ENCODE peak calls at places on chromosomes 2 and 18, in six cellular contexts. One of them, this sample, is unnamed.

GRCh38 chr2:212021947-212022346 is 516.7 kb downstream of the ERBB4 start:
- DNase-seq in heart right ventricle: no peak
- DNase-seq in H9: no peak
- DNase-seq in right lobe of liver: no peak
- DNase-seq in SK-N-SH: no peak
- DNase-seq in heart left ventricle: no peak
- DNase-seq in this sample: no peak

GRCh38 chr2:235747868-235748144 is 254.0 kb downstream of the AGAP1 start:
- DNase-seq in heart left ventricle: no peak
- DNase-seq in heart right ventricle: no peak
- DNase-seq in SK-N-SH: no peak
- DNase-seq in H9: no peak
- DNase-seq in right lobe of liver: peak; percentile 59
- DNase-seq in this sample: no peak

GRCh38 chr2:60029248-60029883 is 524.1 kb downstream of the BCL11A start:
- DNase-seq in right lobe of liver: no peak
- DNase-seq in SK-N-SH: no peak
- DNase-seq in H9: no peak
- DNase-seq in heart left ventricle: no peak
- DNase-seq in heart right ventricle: no peak
- DNase-seq in this sample: no peak

GRCh38 chr2:172480301-172481218 is 53.2 kb downstream of the ITGA6 start:
- DNase-seq in H9: no peak
- DNase-seq in heart left ventricle: peak; percentile 66
- DNase-seq in heart right ventricle: peak; percentile 63
- DNase-seq in right lobe of liver: no peak
- DNase-seq in SK-N-SH: no peak
- DNase-seq in this sample: peak; percentile 43

GRCh38 chr2:241003047-241003360 is 4.6 kb downstream of the SNED1 start:
- DNase-seq in heart right ventricle: no peak
- DNase-seq in H9: no peak
- DNase-seq in SK-N-SH: no peak
- DNase-seq in heart left ventricle: no peak
- DNase-seq in right lobe of liver: no peak
- DNase-seq in this sample: no peak

GRCh38 chr18:53625997-53626599 is 598.4 kb downstream of the MBD2 start:
- DNase-seq in right lobe of liver: no peak
- DNase-seq in SK-N-SH: no peak
- DNase-seq in H9: peak; percentile 41
- DNase-seq in heart left ventricle: no peak
- DNase-seq in heart right ventricle: no peak
- DNase-seq in this sample: no peak

GRCh38 chr2:151840216-151840691 is 12.0 kb upstream of the ARL5A start:
- DNase-seq in heart left ventricle: no peak
- DNase-seq in SK-N-SH: no peak
- DNase-seq in H9: no peak
- DNase-seq in heart right ventricle: no peak
- DNase-seq in right lobe of liver: no peak
- DNase-seq in this sample: no peak

GRCh38 chr2:237235383-237236095 is 149.8 kb downstream of the COPS8 start:
- DNase-seq in SK-N-SH: no peak
- DNase-seq in heart right ventricle: peak; percentile 73
- DNase-seq in H9: no peak
- DNase-seq in right lobe of liver: peak; percentile 84
- DNase-seq in heart left ventricle: peak; percentile 81
- DNase-seq in this sample: peak; percentile 66

GRCh38 chr2:239657992-239658391 is 257.2 kb upstream of the HDAC4 start:
- DNase-seq in heart left ventricle: no peak
- DNase-seq in SK-N-SH: no peak
- DNase-seq in heart right ventricle: no peak
- DNase-seq in H9: no peak
- DNase-seq in right lobe of liver: no peak
- DNase-seq in this sample: no peak

GRCh38 chr2:18903750-18904149 is 314.4 kb upstream of the NT5C1B start:
- DNase-seq in heart right ventricle: no peak
- DNase-seq in H9: no peak
- DNase-seq in heart left ventricle: no peak
- DNase-seq in right lobe of liver: no peak
- DNase-seq in SK-N-SH: no peak
- DNase-seq in this sample: no peak

GRCh38 chr2:73112026-73112912 is 479 bp downstream of the RAB11FIP5 start:
- DNase-seq in heart right ventricle: no peak
- DNase-seq in right lobe of liver: peak; percentile 49
- DNase-seq in SK-N-SH: peak; percentile 73
- DNase-seq in heart left ventricle: peak; percentile 44
- DNase-seq in H9: peak; percentile 57
- DNase-seq in this sample: peak; percentile 28

GRCh38 chr2:32356735-32357544 is at the start of gene BIRC6:
- DNase-seq in SK-N-SH: peak; percentile 100
- DNase-seq in H9: peak; percentile 97
- DNase-seq in heart right ventricle: peak; percentile 98
- DNase-seq in right lobe of liver: peak; percentile 99
- DNase-seq in heart left ventricle: peak; percentile 99
- DNase-seq in this sample: peak; percentile 99

GRCh38 chr2:168849610-168850009 is 40.6 kb downstream of the SPC25 start:
- DNase-seq in SK-N-SH: peak; percentile 32
- DNase-seq in heart left ventricle: peak; percentile 50
- DNase-seq in H9: peak; percentile 41
- DNase-seq in right lobe of liver: peak; percentile 77
- DNase-seq in heart right ventricle: peak; percentile 39
- DNase-seq in this sample: peak; percentile 23

GRCh38 chr2:55047677-55048299 is 2.5 kb downstream of the RTN4 start:
- DNase-seq in SK-N-SH: no peak
- DNase-seq in heart right ventricle: peak; percentile 19
- DNase-seq in right lobe of liver: no peak
- DNase-seq in H9: no peak
- DNase-seq in heart left ventricle: no peak
- DNase-seq in this sample: no peak

GRCh38 chr18:52353589-52353988 is 13.6 kb downstream of the DCC start:
- DNase-seq in right lobe of liver: no peak
- DNase-seq in SK-N-SH: no peak
- DNase-seq in heart right ventricle: no peak
- DNase-seq in heart left ventricle: no peak
- DNase-seq in H9: no peak
- DNase-seq in this sample: no peak

GRCh38 chr2:156334496-156335478 is 2.3 kb upstream of the NR4A2 start:
- DNase-seq in heart right ventricle: peak; percentile 97
- DNase-seq in heart left ventricle: peak; percentile 97
- DNase-seq in H9: peak; percentile 76
- DNase-seq in right lobe of liver: peak; percentile 94
- DNase-seq in SK-N-SH: peak; percentile 67
- DNase-seq in this sample: peak; percentile 94

GRCh38 chr2:60054571-60055340 is 498.7 kb downstream of the BCL11A start:
- DNase-seq in heart right ventricle: peak; percentile 77
- DNase-seq in heart left ventricle: peak; percentile 81
- DNase-seq in right lobe of liver: no peak
- DNase-seq in SK-N-SH: no peak
- DNase-seq in H9: no peak
- DNase-seq in this sample: peak; percentile 55

GRCh38 chr2:16525265-16525887 is 140.3 kb downstream of the CYRIA start:
- DNase-seq in SK-N-SH: peak; percentile 37
- DNase-seq in right lobe of liver: no peak
- DNase-seq in heart right ventricle: no peak
- DNase-seq in heart left ventricle: no peak
- DNase-seq in H9: peak; percentile 63
- DNase-seq in this sample: no peak

GRCh38 chr2:128784626-128785306 is 466.1 kb upstream of the HS6ST1 start:
- DNase-seq in heart left ventricle: no peak
- DNase-seq in right lobe of liver: no peak
- DNase-seq in H9: peak; percentile 20
- DNase-seq in SK-N-SH: no peak
- DNase-seq in heart right ventricle: no peak
- DNase-seq in this sample: no peak

GRCh38 chr18:35671952-35672603 is 90.5 kb downstream of the GALNT1 start:
- DNase-seq in H9: no peak
- DNase-seq in heart left ventricle: no peak
- DNase-seq in right lobe of liver: no peak
- DNase-seq in SK-N-SH: no peak
- DNase-seq in heart right ventricle: no peak
- DNase-seq in this sample: no peak

GRCh38 chr2:9844581-9844980 is 1.3 kb downstream of the TAF1B start:
- DNase-seq in H9: no peak
- DNase-seq in heart left ventricle: no peak
- DNase-seq in SK-N-SH: no peak
- DNase-seq in heart right ventricle: no peak
- DNase-seq in right lobe of liver: no peak
- DNase-seq in this sample: no peak

GRCh38 chr2:64781991-64782390 is 128.3 kb upstream of the SERTAD2 start:
- DNase-seq in H9: no peak
- DNase-seq in heart right ventricle: no peak
- DNase-seq in right lobe of liver: no peak
- DNase-seq in heart left ventricle: no peak
- DNase-seq in SK-N-SH: no peak
- DNase-seq in this sample: no peak

GRCh38 chr2:214477305-214477704 is 66.5 kb downstream of the VWC2L start:
- DNase-seq in SK-N-SH: no peak
- DNase-seq in right lobe of liver: no peak
- DNase-seq in heart right ventricle: no peak
- DNase-seq in H9: no peak
- DNase-seq in heart left ventricle: no peak
- DNase-seq in this sample: no peak

GRCh38 chr2:11163439-11164317 is 8.4 kb downstream of the SLC66A3 start:
- DNase-seq in SK-N-SH: no peak
- DNase-seq in heart left ventricle: no peak
- DNase-seq in heart right ventricle: no peak
- DNase-seq in H9: no peak
- DNase-seq in right lobe of liver: no peak
- DNase-seq in this sample: no peak

GRCh38 chr2:30180230-30180629 is 33.4 kb downstream of the YPEL5 start:
- DNase-seq in right lobe of liver: no peak
- DNase-seq in H9: no peak
- DNase-seq in heart right ventricle: peak; percentile 67
- DNase-seq in heart left ventricle: peak; percentile 87
- DNase-seq in SK-N-SH: no peak
- DNase-seq in this sample: peak; percentile 78

GRCh38 chr2:199288424-199288823 is 169.3 kb downstream of the SATB2 start:
- DNase-seq in heart left ventricle: no peak
- DNase-seq in heart right ventricle: no peak
- DNase-seq in H9: no peak
- DNase-seq in right lobe of liver: no peak
- DNase-seq in SK-N-SH: no peak
- DNase-seq in this sample: no peak

GRCh38 chr2:184053326-184053725 is 545.0 kb upstream of the ZNF804A start:
- DNase-seq in heart right ventricle: no peak
- DNase-seq in SK-N-SH: no peak
- DNase-seq in heart left ventricle: no peak
- DNase-seq in right lobe of liver: no peak
- DNase-seq in H9: no peak
- DNase-seq in this sample: no peak

GRCh38 chr2:219475697-219476604 is 22.7 kb upstream of the GMPPA start:
- DNase-seq in heart right ventricle: peak; percentile 66
- DNase-seq in SK-N-SH: peak; percentile 94
- DNase-seq in heart left ventricle: peak; percentile 79
- DNase-seq in H9: peak; percentile 88
- DNase-seq in right lobe of liver: peak; percentile 76
- DNase-seq in this sample: peak; percentile 62

DNA sequence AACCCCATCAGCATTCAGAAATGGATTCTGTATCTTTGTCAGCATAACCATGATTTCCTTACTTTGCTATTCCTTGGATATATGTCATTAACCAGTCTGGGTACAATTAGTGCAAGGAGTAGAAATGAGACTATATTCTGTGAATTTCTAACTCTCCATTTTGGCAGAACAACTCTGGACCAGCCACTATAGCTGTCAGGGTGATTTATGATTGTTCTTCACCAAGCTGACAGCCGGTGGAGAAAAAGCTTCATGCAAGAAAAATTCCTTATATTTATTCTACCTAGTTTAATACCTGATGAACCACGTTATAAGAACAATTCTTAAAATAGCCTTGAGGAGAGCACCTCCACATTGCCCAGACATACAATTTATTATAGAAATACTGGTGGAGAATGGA is 431.2 kb upstream of the TCF4 start:
- DNase-seq in H9: no peak
- DNase-seq in heart left ventricle: no peak
- DNase-seq in right lobe of liver: no peak
- DNase-seq in SK-N-SH: no peak
- DNase-seq in heart right ventricle: no peak
- DNase-seq in this sample: no peak
- H3K27ac ChIP-seq in H9: no peak overlapping the region
- H3K27ac ChIP-seq in heart left ventricle: no peak overlapping the region
- H3K27ac ChIP-seq in right lobe of liver: no peak overlapping the region
- H3K27ac ChIP-seq in SK-N-SH: no peak overlapping the region
- H3K27ac ChIP-seq in heart right ventricle: no peak overlapping the region
- H3K27ac ChIP-seq in this sample: no peak overlapping the region

GRCh38 chr2:26068602-26069298 is 34.9 kb downstream of the RAB10 start:
- DNase-seq in right lobe of liver: no peak
- DNase-seq in heart right ventricle: no peak
- DNase-seq in heart left ventricle: no peak
- DNase-seq in H9: no peak
- DNase-seq in SK-N-SH: no peak
- DNase-seq in this sample: no peak
- H3K4me1 ChIP-seq in right lobe of liver: no peaks in the 10 kb centered on the region
- H3K4me1 ChIP-seq in heart right ventricle: peaks cover 5% of the 10 kb centered on the region
- H3K4me1 ChIP-seq in heart left ventricle: no peaks in the 10 kb centered on the region
- H3K4me1 ChIP-seq in H9: peaks cover 8% of the 10 kb centered on the region
- H3K4me1 ChIP-seq in SK-N-SH: peaks cover 16% of the 10 kb centered on the region
- H3K4me1 ChIP-seq in this sample: peaks cover 55% of the 10 kb centered on the region

GRCh38 chr2:200578778-200579177 is 7.0 kb upstream of the AOX1 start:
- DNase-seq in heart right ventricle: no peak
- DNase-seq in SK-N-SH: no peak
- DNase-seq in heart left ventricle: no peak
- DNase-seq in H9: no peak
- DNase-seq in right lobe of liver: peak; percentile 42
- DNase-seq in this sample: no peak

GRCh38 chr2:200577000-200577399 is 8.8 kb upstream of the AOX1 start:
- DNase-seq in heart left ventricle: no peak
- DNase-seq in SK-N-SH: no peak
- DNase-seq in right lobe of liver: no peak
- DNase-seq in heart right ventricle: no peak
- DNase-seq in H9: no peak
- DNase-seq in this sample: no peak

GRCh38 chr2:200575957-200576356 is 9.9 kb upstream of the AOX1 start:
- DNase-seq in right lobe of liver: no peak
- DNase-seq in heart right ventricle: no peak
- DNase-seq in SK-N-SH: no peak
- DNase-seq in H9: no peak
- DNase-seq in heart left ventricle: no peak
- DNase-seq in this sample: no peak
- TF ChIP-seq CTCF in right lobe of liver: peak; percentile 35
- TF ChIP-seq CTCF in heart right ventricle: peak; percentile 44
- TF ChIP-seq CTCF in SK-N-SH: peak; percentile 57
- TF ChIP-seq CTCF in H9: peak; percentile 63
- TF ChIP-seq CTCF in heart left ventricle: peak; percentile 39
- TF ChIP-seq CTCF in this sample: peak; percentile 40

GRCh38 chr2:189424956-189425355 is 16.3 kb upstream of the WDR75 start:
- DNase-seq in heart right ventricle: no peak
- DNase-seq in SK-N-SH: no peak
- DNase-seq in H9: no peak
- DNase-seq in heart left ventricle: no peak
- DNase-seq in right lobe of liver: no peak
- DNase-seq in this sample: no peak
- H3K27ac ChIP-seq in heart right ventricle: no peak overlapping the region
- H3K27ac ChIP-seq in SK-N-SH: no peak overlapping the region
- H3K27ac ChIP-seq in H9: no peak overlapping the region
- H3K27ac ChIP-seq in heart left ventricle: no peak overlapping the region
- H3K27ac ChIP-seq in right lobe of liver: no peak overlapping the region
- H3K27ac ChIP-seq in this sample: no peak overlapping the region